ENCODE peak calls at places on chromosomes 3 and 15, in four cellular contexts. F is GM23338, E is NT2/D1, X is Right ventricle myocardium superior. O is an unnamed sample.

GRCh38 chr3:137012097-137012501 is 54.3 kb downstream of the IL20RB start:
- DNase-seq in F (no peak), X (no peak), E (no peak), O (peak; percentile 44)

GRCh38 chr3:135760581-135760980 is 204.9 kb upstream of the PPP2R3A start:
- DNase-seq in E (no peak), X (no peak), F (no peak), O (no peak)

GRCh38 chr15:73908030-73908821 is 18.0 kb upstream of the LOXL1 start:
- DNase-seq in X (peak; percentile 93), F (peak; percentile 91), E (peak; percentile 76), O (peak; percentile 79)

GRCh38 chr3:71360694-71361093 is 222.8 kb downstream of the FOXP1 start:
- DNase-seq in X (no peak), E (no peak), F (no peak), O (no peak)

GRCh38 chr15:48703544-48703943 is 58.0 kb upstream of the FBN1 start:
- DNase-seq in X (no peak), F (no peak), E (no peak), O (peak; percentile 59)

GRCh38 chr3:191296041-191296541 is 33.1 kb upstream of the CCDC50 start:
- DNase-seq in F (no peak), X (no peak), E (no peak), O (no peak)

GRCh38 chr15:91302588-91303439 is 202.8 kb downstream of the SV2B start:
- DNase-seq in X (no peak), E (peak; percentile 67), F (peak; percentile 92), O (peak; percentile 33)

GRCh38 chr3:192481638-192482037 is 245.7 kb downstream of the FGF12 start:
- DNase-seq in F (no peak), E (no peak), X (no peak), O (no peak)

GRCh38 chr3:71681224-71681668 is 44.0 kb downstream of the EIF4E3 start:
- DNase-seq in F (peak; percentile 82), X (peak; percentile 68), E (peak; percentile 46), O (peak; percentile 75)

GRCh38 chr3:14839236-14839635 is 20.5 kb downstream of the FGD5 start:
- DNase-seq in E (peak; percentile 63), F (peak; percentile 55), X (no peak), O (no peak)

GRCh38 chr3:44729384-44729910 is at the start of gene ZNF501:
- DNase-seq in F (peak; percentile 98), X (peak; percentile 98), E (peak; percentile 81), O (peak; percentile 89)

GRCh38 chr15:63633312-63633711 is 36.1 kb downstream of the FBXL22 start:
- DNase-seq in E (no peak), F (no peak), X (no peak), O (no peak)

GRCh38 chr3:161549251-161549650 is 52.6 kb downstream of the OTOL1 start:
- DNase-seq in F (no peak), E (no peak), X (no peak), O (no peak)

GRCh38 chr15:55588070-55588817 is at the start of gene PYGO1:
- DNase-seq in F (peak; percentile 80), E (peak; percentile 40), X (peak; percentile 71), O (peak; percentile 35)

GRCh38 chr3:64687781-64688515 is at the start of gene ADAMTS9:
- DNase-seq in E (no peak), F (peak; percentile 78), X (peak; percentile 85), O (peak; percentile 47)

GRCh38 chr15:88701561-88702095 is 62.8 kb downstream of the ISG20 start:
- DNase-seq in E (no peak), X (no peak), F (peak; percentile 69), O (no peak)

GRCh38 chr3:156509209-156510174 is 45.4 kb downstream of the SSR3 start:
- DNase-seq in X (no peak), E (peak; percentile 38), F (peak; percentile 85), O (peak; percentile 51)

GRCh38 chr15:37002041-37002689 is 98.2 kb downstream of the MEIS2 start:
- DNase-seq in F (no peak), E (no peak), X (no peak), O (no peak)

GRCh38 chr3:6444888-6445658 is 415.8 kb upstream of the GRM7 start:
- DNase-seq in E (no peak), X (no peak), F (no peak), O (no peak)

GRCh38 chr15:73078722-73079121 is 26.5 kb downstream of the NEO1 start:
- DNase-seq in E (no peak), F (peak; percentile 26), X (no peak), O (peak; percentile 59)

GRCh38 chr3:82133070-82133606 is 371.7 kb upstream of the GBE1 start:
- DNase-seq in E (peak; percentile 30), X (peak; percentile 60), F (peak; percentile 78), O (peak; percentile 56)

GRCh38 chr15:83698294-83698693 is 44.4 kb downstream of the ADAMTSL3 start:
- DNase-seq in X (peak; percentile 71), F (no peak), E (no peak), O (peak; percentile 72)

GRCh38 chr3:89280822-89281365 is 173.5 kb downstream of the EPHA3 start:
- DNase-seq in X (no peak), E (no peak), F (no peak), O (no peak)

GRCh38 chr3:13379191-13379830 is 40.8 kb downstream of the NUP210 start:
- DNase-seq in E (no peak), F (no peak), X (no peak), O (peak; percentile 77)

GRCh38 chr15:90889313-90889730 is 5.0 kb downstream of the FES start:
- DNase-seq in X (no peak), F (no peak), E (no peak), O (no peak)

GRCh38 chr3:151404316-151404715 is 19.8 kb upstream of the P2RY12 start:
- DNase-seq in X (no peak), E (no peak), F (no peak), O (no peak)

GRCh38 chr3:185537369-185537970 is 14.9 kb downstream of the LIPH start:
- DNase-seq in E (no peak), X (peak; percentile 52), F (peak; percentile 3), O (peak; percentile 95)

GRCh38 chr15:22979069-22979698 is 984 bp downstream of the CYFIP1 start:
- DNase-seq in X (peak; percentile 73), F (peak; percentile 67), E (no peak), O (peak; percentile 40)

GRCh38 chr3:159472611-159473010 is 516.0 kb upstream of the IL12A start:
- DNase-seq in F (no peak), X (no peak), E (no peak), O (no peak)

GRCh38 chr15:49530106-49530505 is 90.5 kb downstream of the FAM227B start:
- DNase-seq in E (no peak), F (no peak), X (no peak), O (no peak)

GRCh38 chr3:127961963-127962362 is 46.9 kb downstream of the KBTBD12 start:
- DNase-seq in E (peak; percentile 5), X (no peak), F (peak; percentile 18), O (peak; percentile 38)

GRCh38 chr3:124492824-124493223 is 237.4 kb upstream of the UMPS start:
- DNase-seq in X (peak; percentile 46), E (peak; percentile 66), F (peak; percentile 76), O (no peak)

GRCh38 chr3:58535531-58536500 is 1.2 kb downstream of the ACOX2 start:
- DNase-seq in E (no peak), F (no peak), X (no peak), O (no peak)

GRCh38 chr3:64685800-64686445 is 1.9 kb downstream of the ADAMTS9 start:
- DNase-seq in X (peak; percentile 93), E (peak; percentile 89), F (peak; percentile 92), O (peak; percentile 93)